ENCODE peak calls at places on chromosomes 3 and 15, in five cellular contexts. B, R, D, S and Z are unnamed samples.

GRCh38 chr3:152046280-152046679 is 172.8 kb downstream of the SUCNR1 start:
- DNase-seq in R (no peak), S (no peak), B (no peak), D (no peak), Z (no peak)

GRCh38 chr3:50658416-50658815 is 16.3 kb upstream of the DOCK3 start:
- DNase-seq in S (no peak), B (peak), D (no peak), R (peak), Z (no peak)

GRCh38 chr3:65196663-65197062 is 508.9 kb upstream of the ADAMTS9 start:
- DNase-seq in D (no peak), S (no peak), B (no peak), R (peak), Z (no peak)

GRCh38 chr3:187944391-187945179 is 199.3 kb upstream of the BCL6 start:
- DNase-seq in R (no peak), B (no peak), S (no peak), D (no peak), Z (no peak)

GRCh38 chr15:75775296-75776074 is 62.8 kb upstream of the CSPG4 start:
- DNase-seq in S (no peak), B (no peak), R (peak), D (no peak), Z (peak)

GRCh38 chr3:196163687-196164493 is 47.3 kb downstream of the ZDHHC19 start:
- DNase-seq in B (no peak), S (no peak), D (no peak), R (no peak), Z (no peak)

GRCh38 chr3:44576661-44577060 is 8.1 kb upstream of the ZNF660 start:
- DNase-seq in R (no peak), D (no peak), B (no peak), S (no peak), Z (no peak)

GRCh38 chr3:31840252-31840651 is 140.8 kb downstream of the OSBPL10 start:
- DNase-seq in R (no peak), S (no peak), D (no peak), B (no peak), Z (no peak)

GRCh38 chr3:154775821-154776548 is 304.1 kb upstream of the MME start:
- DNase-seq in B (no peak), R (no peak), D (no peak), S (no peak), Z (peak)

GRCh38 chr15:25241241-25241801 is 197.5 kb downstream of the UBE3A start:
- DNase-seq in R (no peak), S (no peak), D (no peak), B (no peak), Z (no peak)

GRCh38 chr15:29465196-29465595 is 195.6 kb upstream of the NSMCE3 start:
- DNase-seq in D (no peak), B (no peak), R (no peak), S (no peak), Z (no peak)

GRCh38 chr3:153927107-153927506 is 194.1 kb upstream of the ARHGEF26 start:
- DNase-seq in R (peak), S (no peak), B (no peak), D (no peak), Z (no peak)

GRCh38 chr3:71551286-71551919 is 32.1 kb downstream of the FOXP1 start:
- DNase-seq in R (peak), S (no peak), D (no peak), B (no peak), Z (no peak)

GRCh38 chr3:100023150-100023549 is 91.2 kb downstream of the FILIP1L start:
- DNase-seq in S (peak), R (peak), B (no peak), D (no peak), Z (peak)

GRCh38 chr3:11250902-11251806 is 21.0 kb upstream of the ATG7 start:
- DNase-seq in R (no peak), B (no peak), S (no peak), D (no peak), Z (no peak)

GRCh38 chr3:11156026-11156410 is 1.7 kb downstream of the HRH1 start:
- DNase-seq in R (no peak), S (no peak), B (no peak), D (no peak), Z (no peak)

GRCh38 chr3:105752791-105753415 is 115.9 kb downstream of the CBLB start:
- DNase-seq in S (peak), B (no peak), D (no peak), R (no peak), Z (peak)

GRCh38 chr3:65545429-65545828 is 493.3 kb downstream of the MAGI1 start:
- DNase-seq in R (peak), D (no peak), S (no peak), B (no peak), Z (no peak)

GRCh38 chr3:51501833-51502561 is 2.2 kb upstream of the DCAF1 start:
- DNase-seq in D (peak), S (peak), R (peak), B (peak), Z (peak)

GRCh38 chr15:75625542-75626347 is at the start of gene SNUPN:
- DNase-seq in R (peak), D (peak), S (peak), B (peak), Z (peak)

GRCh38 chr3:127064391-127065137 is 81.6 kb downstream of the PLXNA1 start:
- DNase-seq in B (no peak), R (peak), S (no peak), D (no peak), Z (no peak)

GRCh38 chr3:155664922-155665695 is 79.8 kb downstream of the PLCH1 start:
- DNase-seq in R (peak), D (peak), S (no peak), B (no peak), Z (no peak)

GRCh38 chr3:72836923-72837322 is 11.3 kb downstream of the SHQ1 start:
- DNase-seq in B (no peak), R (no peak), S (peak), D (peak), Z (no peak)

GRCh38 chr15:90412356-90413194 is 24.5 kb downstream of the IQGAP1 start:
- DNase-seq in D (peak), B (no peak), R (peak), S (no peak), Z (no peak)

GRCh38 chr3:183537295-183537730 is 18.2 kb downstream of the KLHL6 start:
- DNase-seq in D (no peak), S (no peak), R (peak), B (no peak), Z (no peak)

GRCh38 chr15:98416222-98416835 is 232.0 kb upstream of the IGF1R start:
- DNase-seq in D (no peak), S (no peak), R (peak), B (no peak), Z (no peak)

GRCh38 chr3:35680866-35681650 is 41.7 kb downstream of the ARPP21 start:
- DNase-seq in S (no peak), B (no peak), R (no peak), D (no peak), Z (no peak)